ENCODE peak calls at places on chromosomes 5 and 9, in four cellular contexts. One of them, this sample, is unnamed.

GRCh38 chr9:135944444-135945252 is 16.5 kb downstream of the UBAC1 start:
- DNase-seq in activated CD4-positive, alpha-beta T cell treated with anti-CD3 and anti-CD28 coated beads for 24 hours: no peak
- DNase-seq in astrocyte of the spinal cord: no peak
- DNase-seq in COR-L47: no peak
- DNase-seq in this sample: no peak

GRCh38 chr9:97059661-97060060 is 20.7 kb upstream of the CTSV start:
- DNase-seq in activated CD4-positive, alpha-beta T cell treated with anti-CD3 and anti-CD28 coated beads for 24 hours: no peak
- DNase-seq in astrocyte of the spinal cord: no peak
- DNase-seq in COR-L47: no peak
- DNase-seq in this sample: no peak

GRCh38 chr5:99605904-99606303 is 677.1 kb upstream of the CHD1 start:
- DNase-seq in activated CD4-positive, alpha-beta T cell treated with anti-CD3 and anti-CD28 coated beads for 24 hours: no peak
- DNase-seq in astrocyte of the spinal cord: no peak
- DNase-seq in COR-L47: no peak
- DNase-seq in this sample: no peak

GRCh38 chr5:160262151-160262550 is 32.8 kb downstream of the FABP6 start:
- DNase-seq in activated CD4-positive, alpha-beta T cell treated with anti-CD3 and anti-CD28 coated beads for 24 hours: no peak
- DNase-seq in astrocyte of the spinal cord: no peak
- DNase-seq in COR-L47: no peak
- DNase-seq in this sample: no peak

GRCh38 chr5:30100148-30100547 is 1093.3 kb upstream of the CDH6 start:
- DNase-seq in activated CD4-positive, alpha-beta T cell treated with anti-CD3 and anti-CD28 coated beads for 24 hours: no peak
- DNase-seq in astrocyte of the spinal cord: peak; percentile 69
- DNase-seq in COR-L47: no peak
- DNase-seq in this sample: no peak

GRCh38 chr5:84249918-84250635 is 134.6 kb downstream of the EDIL3 start:
- DNase-seq in activated CD4-positive, alpha-beta T cell treated with anti-CD3 and anti-CD28 coated beads for 24 hours: no peak
- DNase-seq in astrocyte of the spinal cord: peak; percentile 85
- DNase-seq in COR-L47: no peak
- DNase-seq in this sample: no peak

GRCh38 chr5:157718529-157718928 is 12.7 kb upstream of the THG1L start:
- DNase-seq in activated CD4-positive, alpha-beta T cell treated with anti-CD3 and anti-CD28 coated beads for 24 hours: no peak
- DNase-seq in astrocyte of the spinal cord: peak; percentile 80
- DNase-seq in COR-L47: no peak
- DNase-seq in this sample: peak; percentile 50

GRCh38 chr5:1827410-1828397 is 26.5 kb downstream of the NDUFS6 start:
- DNase-seq in activated CD4-positive, alpha-beta T cell treated with anti-CD3 and anti-CD28 coated beads for 24 hours: no peak
- DNase-seq in astrocyte of the spinal cord: no peak
- DNase-seq in COR-L47: no peak
- DNase-seq in this sample: no peak

GRCh38 chr9:109168170-109168569 is 1.1 kb upstream of the FRRS1L start:
- DNase-seq in activated CD4-positive, alpha-beta T cell treated with anti-CD3 and anti-CD28 coated beads for 24 hours: no peak
- DNase-seq in astrocyte of the spinal cord: no peak
- DNase-seq in COR-L47: no peak
- DNase-seq in this sample: no peak

GRCh38 chr5:10756539-10756938 is 4.5 kb downstream of the DAP start:
- DNase-seq in activated CD4-positive, alpha-beta T cell treated with anti-CD3 and anti-CD28 coated beads for 24 hours: no peak
- DNase-seq in astrocyte of the spinal cord: peak; percentile 73
- DNase-seq in COR-L47: no peak
- DNase-seq in this sample: no peak

GRCh38 chr9:88680041-88680440 is 145.1 kb downstream of the NXNL2 start:
- DNase-seq in activated CD4-positive, alpha-beta T cell treated with anti-CD3 and anti-CD28 coated beads for 24 hours: no peak
- DNase-seq in astrocyte of the spinal cord: no peak
- DNase-seq in COR-L47: no peak
- DNase-seq in this sample: no peak

GRCh38 chr9:91857291-91857781 is 92.7 kb downstream of the ROR2 start:
- DNase-seq in activated CD4-positive, alpha-beta T cell treated with anti-CD3 and anti-CD28 coated beads for 24 hours: no peak
- DNase-seq in astrocyte of the spinal cord: peak; percentile 72
- DNase-seq in COR-L47: no peak
- DNase-seq in this sample: no peak

GRCh38 chr9:34443533-34443932 is 14.8 kb downstream of the FAM219A start:
- DNase-seq in activated CD4-positive, alpha-beta T cell treated with anti-CD3 and anti-CD28 coated beads for 24 hours: no peak
- DNase-seq in astrocyte of the spinal cord: no peak
- DNase-seq in COR-L47: no peak
- DNase-seq in this sample: no peak

GRCh38 chr5:1882337-1883119 is at the start of gene IRX4:
- DNase-seq in activated CD4-positive, alpha-beta T cell treated with anti-CD3 and anti-CD28 coated beads for 24 hours: no peak
- DNase-seq in astrocyte of the spinal cord: no peak
- DNase-seq in COR-L47: no peak
- DNase-seq in this sample: no peak

GRCh38 chr9:76692448-76693129 is 71.6 kb upstream of the PCA3 start:
- DNase-seq in activated CD4-positive, alpha-beta T cell treated with anti-CD3 and anti-CD28 coated beads for 24 hours: no peak
- DNase-seq in astrocyte of the spinal cord: no peak
- DNase-seq in COR-L47: no peak
- DNase-seq in this sample: no peak

GRCh38 chr9:101791533-101791932 is 53.1 kb upstream of the GRIN3A start:
- DNase-seq in activated CD4-positive, alpha-beta T cell treated with anti-CD3 and anti-CD28 coated beads for 24 hours: no peak
- DNase-seq in astrocyte of the spinal cord: no peak
- DNase-seq in COR-L47: no peak
- DNase-seq in this sample: no peak

GRCh38 chr9:92660266-92660665 is 9.7 kb downstream of the IPPK start:
- DNase-seq in activated CD4-positive, alpha-beta T cell treated with anti-CD3 and anti-CD28 coated beads for 24 hours: no peak
- DNase-seq in astrocyte of the spinal cord: no peak
- DNase-seq in COR-L47: no peak
- DNase-seq in this sample: no peak

GRCh38 chr9:93665128-93665565 is 88.8 kb downstream of the PHF2 start:
- DNase-seq in activated CD4-positive, alpha-beta T cell treated with anti-CD3 and anti-CD28 coated beads for 24 hours: no peak
- DNase-seq in astrocyte of the spinal cord: no peak
- DNase-seq in COR-L47: no peak
- DNase-seq in this sample: no peak

GRCh38 chr9:131481441-131482342 is 21.0 kb upstream of the POMT1 start:
- DNase-seq in activated CD4-positive, alpha-beta T cell treated with anti-CD3 and anti-CD28 coated beads for 24 hours: no peak
- DNase-seq in astrocyte of the spinal cord: no peak
- DNase-seq in COR-L47: no peak
- DNase-seq in this sample: no peak

This sample was measured in glomerular endothelial cell.